ENCODE peak calls at places on chromosomes 6 and 20, in six cellular contexts. D is MM.1S, S is GM23248, Z is SK-N-SH, E is PC-3, K is HCT116. W is an unnamed sample.
A peak's percentile ranks its signal among the peaks of the same experiment; 100 is the strongest.

GRCh38 chr6:19569563-19569962 is 267.6 kb upstream of the ID4 start:
- DNase-seq in D (peak; percentile 80), S (no peak), Z (no peak), E (no peak), K (no peak), W (no peak)

GRCh38 chr6:7098974-7099373 is 8.8 kb upstream of the RREB1 start:
- DNase-seq in D (no peak), S (no peak), Z (no peak), E (no peak), K (no peak), W (no peak)

GRCh38 chr6:163248051-163248450 is 166.5 kb upstream of the QKI start:
- DNase-seq in D (no peak), S (no peak), Z (no peak), E (no peak), K (no peak), W (no peak)

GRCh38 chr20:41029150-41029872 is 689 bp downstream of the TOP1 start:
- DNase-seq in D (no peak), S (peak; percentile 67), Z (peak; percentile 68), E (no peak), K (no peak), W (peak; percentile 69)

GRCh38 chr6:43454290-43455033 is 886 bp downstream of the DLK2 start:
- DNase-seq in D (peak; percentile 56), S (peak; percentile 91), Z (peak; percentile 94), E (peak; percentile 81), K (peak; percentile 60), W (peak; percentile 80)

GRCh38 chr6:35161776-35162607 is 20.9 kb upstream of the TCP11 start:
- DNase-seq in D (no peak), S (no peak), Z (peak; percentile 34), E (no peak), K (no peak), W (no peak)

GRCh38 chr6:89590133-89590532 is 48.4 kb downstream of the LYRM2 start:
- DNase-seq in D (no peak), S (no peak), Z (no peak), E (no peak), K (no peak), W (no peak)

GRCh38 chr20:38167851-38168760 is 3.0 kb upstream of the TGM2 start:
- DNase-seq in D (no peak), S (peak; percentile 89), Z (no peak), E (peak; percentile 98), K (no peak), W (no peak)

GRCh38 chr6:126077810-126078791 is 91.8 kb downstream of the TRMT11 start:
- DNase-seq in D (no peak), S (peak; percentile 83), Z (peak; percentile 48), E (no peak), K (no peak), W (no peak)

GRCh38 chr20:47235853-47236638 is 120.5 kb downstream of the ZMYND8 start:
- DNase-seq in D (no peak), S (no peak), Z (no peak), E (no peak), K (no peak), W (peak; percentile 63)

GRCh38 chr6:167462913-167463312 is 138.0 kb downstream of the TTLL2 start:
- DNase-seq in D (no peak), S (no peak), Z (no peak), E (no peak), K (no peak), W (no peak)

GRCh38 chr6:149233056-149233715 is 84.3 kb upstream of the TAB2 start:
- DNase-seq in D (no peak), S (peak; percentile 91), Z (no peak), E (peak; percentile 94), K (peak; percentile 95), W (no peak)

GRCh38 chr20:33925867-33926266 is 67.8 kb upstream of the RALY start:
- DNase-seq in D (no peak), S (peak; percentile 84), Z (no peak), E (no peak), K (no peak), W (no peak)

GRCh38 chr6:54135665-54136370 is 24.6 kb downstream of the MLIP start:
- DNase-seq in D (no peak), S (peak; percentile 26), Z (no peak), E (peak; percentile 63), K (no peak), W (no peak)

GRCh38 chr6:108581932-108582500 is 21.3 kb downstream of the FOXO3 start:
- DNase-seq in D (no peak), S (peak; percentile 52), Z (peak; percentile 31), E (no peak), K (no peak), W (no peak)

GRCh38 chr6:14674458-14674857 is 556.9 kb downstream of the CD83 start:
- DNase-seq in D (no peak), S (no peak), Z (no peak), E (peak; percentile 32), K (no peak), W (no peak)

GRCh38 chr20:39800548-39800947 is 838.4 kb downstream of the DHX35 start:
- DNase-seq in D (peak; percentile 17), S (peak; percentile 92), Z (no peak), E (no peak), K (no peak), W (no peak)

GRCh38 chr20:8385247-8385646 is 253.2 kb downstream of the PLCB1 start:
- DNase-seq in D (no peak), S (peak; percentile 55), Z (no peak), E (no peak), K (no peak), W (no peak)

GRCh38 chr20:46801003-46801702 is 91.7 kb downstream of the SLC2A10 start:
- DNase-seq in D (no peak), S (no peak), Z (no peak), E (peak; percentile 54), K (no peak), W (no peak)

GRCh38 chr6:142297996-142298753 is 3.6 kb upstream of the ADGRG6 start:
- DNase-seq in D (no peak), S (peak; percentile 78), Z (no peak), E (peak; percentile 75), K (no peak), W (no peak)

GRCh38 chr6:107784669-107785068 is 39.4 kb downstream of the SCML4 start:
- DNase-seq in D (no peak), S (peak; percentile 44), Z (no peak), E (no peak), K (no peak), W (no peak)

GRCh38 chr20:44848254-44849015 is 37.1 kb upstream of the YWHAB start:
- DNase-seq in D (no peak), S (peak; percentile 15), Z (no peak), E (peak; percentile 51), K (no peak), W (no peak)

DNA sequence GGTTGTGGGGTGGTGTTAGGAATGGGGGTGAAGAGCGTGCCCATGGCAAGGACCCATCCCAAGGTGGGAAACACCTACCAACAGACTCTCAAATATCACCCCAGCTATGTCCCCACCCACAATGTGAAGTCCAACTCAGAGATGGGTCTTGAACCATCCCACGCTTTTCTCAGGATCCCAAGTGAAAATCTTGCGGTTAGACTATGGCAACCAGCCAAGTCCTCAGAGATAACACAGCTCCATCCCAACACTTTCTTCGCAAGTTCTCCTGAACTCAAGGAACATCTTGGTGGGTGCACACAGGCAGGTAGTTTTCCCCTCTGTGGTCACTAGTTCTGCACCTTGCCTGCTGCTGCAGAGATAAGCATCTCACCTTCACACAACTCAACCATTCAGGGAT is 116.0 kb downstream of the CDC5L start:
- DNase-seq in D (no peak), S (no peak), Z (no peak), E (no peak), K (no peak), W (no peak)
- H3K9me2 ChIP-seq in D (no peaks in the 10 kb centered on the region), S (no peaks in the 10 kb centered on the region), Z (no peaks in the 10 kb centered on the region), E (peaks cover 4% of the 10 kb centered on the region), K (no peaks in the 10 kb centered on the region), W (no peaks in the 10 kb centered on the region)

GRCh38 chr6:84588697-84589080 is 175.7 kb downstream of the TBX18 start:
- DNase-seq in D (no peak), S (no peak), Z (no peak), E (no peak), K (no peak), W (peak; percentile 32)
- H3K9ac ChIP-seq in D (no peak overlapping the region), S (no peak overlapping the region), Z (no peak overlapping the region), E (no peak overlapping the region), K (no peak overlapping the region), W (no peak overlapping the region)

DNA sequence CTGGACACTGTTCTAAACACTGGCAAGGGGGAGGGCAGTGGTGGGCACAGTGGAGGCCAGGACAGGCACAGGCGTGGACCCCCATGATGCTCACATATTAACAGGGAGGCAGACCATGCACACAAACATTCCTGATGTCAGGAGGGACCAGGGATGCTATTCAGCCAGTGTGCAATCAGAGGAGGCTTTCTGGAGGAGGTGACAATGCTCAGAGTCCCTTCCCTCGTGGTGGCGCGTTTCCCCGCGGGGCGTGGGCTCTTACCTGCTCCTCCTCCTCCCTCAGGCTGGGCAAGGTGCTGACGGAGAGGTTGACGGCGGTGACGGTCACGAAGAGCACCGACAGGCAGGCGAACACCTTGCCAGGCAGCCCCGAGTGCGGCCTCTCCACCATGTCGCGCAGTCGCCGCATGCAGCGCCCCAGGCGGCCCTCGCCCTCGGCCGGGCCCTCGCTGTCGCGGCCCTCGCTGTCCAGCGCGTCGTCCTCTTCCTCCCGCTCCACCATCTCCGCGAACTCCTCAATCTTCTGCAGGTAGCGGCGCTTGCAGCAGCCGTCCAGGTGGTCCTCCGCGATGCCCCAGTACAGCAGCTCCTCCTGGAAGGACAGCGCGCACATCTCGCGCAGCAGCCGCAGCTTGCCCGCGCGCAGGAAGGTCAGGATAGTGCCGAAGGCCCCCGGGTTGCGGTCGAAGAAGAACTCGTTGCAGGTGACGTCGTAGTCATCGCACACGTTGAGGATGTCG is 13.4 kb downstream of the KCNG1 start:
- DNase-seq in D (no peak), S (no peak), Z (no peak), E (no peak), K (no peak), W (no peak)
- H3K9me2 ChIP-seq in D (no peaks in the 10 kb centered on the region), S (no peaks in the 10 kb centered on the region), Z (no peaks in the 10 kb centered on the region), E (no peaks in the 10 kb centered on the region), K (no peaks in the 10 kb centered on the region), W (no peaks in the 10 kb centered on the region)

GRCh38 chr6:112156694-112157093 is 69.3 kb downstream of the FAM229B start:
- DNase-seq in D (no peak), S (peak; percentile 40), Z (no peak), E (no peak), K (no peak), W (no peak)

GRCh38 chr6:112153926-112154621 is 66.7 kb downstream of the FAM229B start:
- DNase-seq in D (no peak), S (peak; percentile 92), Z (peak; percentile 31), E (peak; percentile 48), K (no peak), W (no peak)

GRCh38 chr6:112150363-112150762 is 63.0 kb downstream of the FAM229B start:
- DNase-seq in D (no peak), S (peak; percentile 85), Z (no peak), E (no peak), K (no peak), W (no peak)

GRCh38 chr6:112155900-112156299 is 68.5 kb downstream of the FAM229B start:
- DNase-seq in D (no peak), S (peak; percentile 36), Z (no peak), E (no peak), K (no peak), W (no peak)

GRCh38 chr6:112154711-112155110 is 67.3 kb downstream of the FAM229B start:
- DNase-seq in D (no peak), S (no peak), Z (no peak), E (no peak), K (no peak), W (no peak)
- H3K9ac ChIP-seq in D (no peak overlapping the region), S (peak overlapping the region; percentile 69), Z (no peak overlapping the region), E (no peak overlapping the region), K (no peak overlapping the region), W (no peak overlapping the region)

GRCh38 chr6:110874880-110875547 is 429 bp downstream of the AMD1 start:
- DNase-seq in D (peak; percentile 43), S (peak; percentile 68), Z (peak; percentile 62), E (no peak), K (no peak), W (peak; percentile 77)
- H3K9me2 ChIP-seq in D (no peaks in the 10 kb centered on the region), S (no peaks in the 10 kb centered on the region), Z (no peaks in the 10 kb centered on the region), E (no peaks in the 10 kb centered on the region), K (no peaks in the 10 kb centered on the region), W (no peaks in the 10 kb centered on the region)